ENCODE peak calls at places on chromosomes 13 and 19, in six cellular contexts. F, T, Y, B, D and R are unnamed samples.

GRCh38 chr19:13838943-13839192 is 38.1 kb upstream of the NANOS3 start:
- DNase-seq in F (no peak), T (no peak), Y (peak; percentile 91), B (no peak), D (no peak), R (peak; percentile 58)

GRCh38 chr13:110932588-110932987 is 17.7 kb upstream of the ANKRD10 start:
- DNase-seq in F (no peak), T (no peak), Y (no peak), B (no peak), D (no peak), R (no peak)

GRCh38 chr19:40751065-40751923 is at the start of gene SNRPA:
- DNase-seq in F (peak; percentile 98), T (peak; percentile 99), Y (peak; percentile 99), B (peak; percentile 96), D (peak; percentile 97), R (peak; percentile 99)

GRCh38 chr19:48372904-48373303 is 8.7 kb downstream of the SYNGR4 start:
- DNase-seq in F (peak; percentile 82), T (no peak), Y (peak; percentile 78), B (no peak), D (no peak), R (no peak)

GRCh38 chr19:42542791-42543190 is 14.5 kb upstream of the CEACAM1 start:
- DNase-seq in F (no peak), T (no peak), Y (no peak), B (no peak), D (no peak), R (no peak)

GRCh38 chr19:54439174-54439851 is 9.7 kb upstream of the LENG8 start:
- DNase-seq in F (peak; percentile 73), T (peak; percentile 77), Y (peak; percentile 56), B (no peak), D (no peak), R (peak; percentile 92)

GRCh38 chr13:107331359-107331758 is 763.4 kb upstream of the ARGLU1 start:
- DNase-seq in F (no peak), T (no peak), Y (no peak), B (no peak), D (no peak), R (no peak)

GRCh38 chr13:45564108-45564507 is 51.4 kb downstream of the ERICH6B start:
- DNase-seq in F (no peak), T (no peak), Y (peak; percentile 45), B (no peak), D (no peak), R (peak; percentile 20)

GRCh38 chr13:60754691-60755090 is 357.7 kb downstream of the TDRD3 start:
- DNase-seq in F (no peak), T (no peak), Y (peak; percentile 70), B (no peak), D (no peak), R (no peak)

GRCh38 chr19:55305491-55305890 is 19.6 kb downstream of the TMEM150B start:
- DNase-seq in F (no peak), T (peak; percentile 85), Y (peak; percentile 64), B (peak; percentile 64), D (peak; percentile 35), R (peak; percentile 79)

GRCh38 chr19:44260343-44260681 is 626 bp downstream of the ZNF233 start:
- DNase-seq in F (peak; percentile 6), T (no peak), Y (no peak), B (no peak), D (no peak), R (peak; percentile 48)

GRCh38 chr19:30011051-30011578 is 69.1 kb downstream of the URI1 start:
- DNase-seq in F (no peak), T (no peak), Y (no peak), B (no peak), D (no peak), R (peak; percentile 61)

GRCh38 chr19:12603714-12604113 is 6.9 kb downstream of the ZNF490 start:
- DNase-seq in F (peak; percentile 46), T (no peak), Y (peak; percentile 22), B (no peak), D (no peak), R (no peak)

GRCh38 chr19:42121666-42122069 is 10.6 kb downstream of the POU2F2 start:
- DNase-seq in F (peak; percentile 35), T (peak; percentile 18), Y (peak; percentile 57), B (no peak), D (peak; percentile 34), R (peak; percentile 66)

GRCh38 chr13:23715762-23716235 is 145.6 kb downstream of the TNFRSF19 start:
- DNase-seq in F (no peak), T (no peak), Y (peak; percentile 38), B (no peak), D (no peak), R (peak; percentile 86)

GRCh38 chr13:79491715-79492114 is 10.8 kb downstream of the NDFIP2 start:
- DNase-seq in F (no peak), T (no peak), Y (no peak), B (no peak), D (no peak), R (no peak)

GRCh38 chr19:4801085-4801619 is 9.6 kb downstream of the FEM1A start:
- DNase-seq in F (no peak), T (no peak), Y (no peak), B (no peak), D (no peak), R (no peak)

GRCh38 chr19:14070268-14071050 is 2.1 kb upstream of the MISP3 start:
- DNase-seq in F (no peak), T (no peak), Y (no peak), B (no peak), D (no peak), R (no peak)

GRCh38 chr19:56596676-56597075 is 1.6 kb downstream of the ZNF71 start:
- DNase-seq in F (no peak), T (no peak), Y (no peak), B (no peak), D (no peak), R (no peak)

GRCh38 chr13:85137516-85137915 is 661.7 kb downstream of the SLITRK6 start:
- DNase-seq in F (no peak), T (no peak), Y (no peak), B (no peak), D (no peak), R (no peak)

GRCh38 chr19:12800344-12800732 is 1.3 kb downstream of the PRDX2 start:
- DNase-seq in F (no peak), T (no peak), Y (no peak), B (no peak), D (no peak), R (no peak)

DNA sequence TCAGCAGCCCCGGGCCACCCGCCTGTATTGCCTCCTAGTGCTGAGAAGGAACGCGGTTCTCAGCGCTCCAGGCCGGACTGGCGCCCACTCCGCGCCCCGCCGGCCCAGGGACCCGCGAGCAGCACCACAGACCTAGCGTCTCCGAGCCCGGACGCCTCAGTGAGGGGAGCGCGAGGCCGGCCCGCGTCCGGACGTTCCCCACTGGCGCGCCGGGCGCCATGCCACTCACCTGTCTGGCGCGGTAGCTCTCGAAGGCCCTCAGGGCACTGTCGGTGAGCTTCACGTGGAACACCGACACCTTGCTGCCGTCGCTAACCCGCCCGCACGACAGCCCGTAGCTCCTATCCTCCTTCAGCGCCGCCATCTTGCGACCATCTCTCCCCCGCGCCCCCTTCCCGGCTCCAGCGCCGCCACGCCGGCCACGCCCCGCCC is at the start of gene ELL:
- DNase-seq in F (no peak), T (no peak), Y (no peak), B (no peak), D (no peak), R (no peak)
- H3K27ac ChIP-seq in F (peak within 1 kb of the TSS; percentile 92), T (peak within 1 kb of the TSS; percentile 87), Y (peak within 1 kb of the TSS; percentile 93), B (peak within 1 kb of the TSS; percentile 88), D (peak within 1 kb of the TSS; percentile 75), R (peak within 1 kb of the TSS; percentile 82)

GRCh38 chr19:37467608-37468090 is 405 bp upstream of the ZNF569 start:
- DNase-seq in F (no peak), T (no peak), Y (no peak), B (no peak), D (no peak), R (no peak)
- H3K27ac ChIP-seq in F (peak overlapping the region; percentile 72), T (peak overlapping the region; percentile 85), Y (peak overlapping the region; percentile 87), B (peak overlapping the region; percentile 89), D (no peak overlapping the region), R (no peak overlapping the region)

GRCh38 chr19:3372413-3372812 is 6.0 kb downstream of the NFIC start:
- DNase-seq in F (no peak), T (no peak), Y (no peak), B (no peak), D (no peak), R (no peak)

GRCh38 chr19:3375221-3376088 is 9.1 kb downstream of the NFIC start:
- DNase-seq in F (peak; percentile 85), T (peak; percentile 94), Y (no peak), B (peak; percentile 93), D (no peak), R (peak; percentile 27)

GRCh38 chr19:3373971-3374368 is 7.6 kb downstream of the NFIC start:
- DNase-seq in F (no peak), T (no peak), Y (no peak), B (no peak), D (no peak), R (no peak)

GRCh38 chr19:3370728-3371591 is 4.6 kb downstream of the NFIC start:
- DNase-seq in F (no peak), T (no peak), Y (no peak), B (no peak), D (no peak), R (no peak)

DNA sequence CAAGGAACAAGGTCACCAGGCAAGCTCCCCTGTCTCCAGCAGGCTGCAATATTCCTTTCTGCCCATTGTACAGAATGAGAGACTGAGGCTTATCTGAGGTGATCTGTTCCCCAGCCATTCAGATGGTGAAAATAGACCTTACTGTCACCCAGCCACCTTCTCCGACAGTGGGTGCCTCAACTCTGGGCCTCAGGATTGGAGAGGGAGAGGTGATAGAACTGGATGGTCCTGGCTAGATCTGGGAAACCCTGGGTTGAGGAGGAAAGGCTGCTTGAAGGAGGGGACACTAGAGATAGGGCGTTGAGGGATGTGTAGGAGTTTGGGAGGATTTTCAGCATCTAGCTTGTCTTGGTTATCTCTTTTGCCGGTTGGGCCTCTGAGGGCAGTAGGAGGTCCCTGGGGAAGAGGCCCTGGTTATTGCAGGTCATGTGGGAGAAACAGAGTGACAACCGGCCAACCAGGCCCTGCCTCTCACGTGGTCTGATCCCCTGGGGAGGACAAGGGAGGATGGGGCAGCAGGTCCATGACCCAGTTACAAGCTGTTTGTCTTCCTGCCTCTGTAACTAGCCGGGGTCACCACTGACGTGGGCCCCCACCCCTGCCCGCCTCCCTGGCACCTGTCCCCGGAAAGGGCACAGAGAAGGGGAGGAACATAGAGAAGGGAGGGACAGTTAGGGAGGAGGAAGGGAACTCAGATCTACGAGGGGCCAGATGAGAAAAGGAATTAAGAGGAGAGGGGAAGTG is 8.2 kb downstream of the NFIC start:
- DNase-seq in F (no peak), T (peak; percentile 77), Y (no peak), B (peak; percentile 91), D (no peak), R (no peak)
- H3K27ac ChIP-seq in F (peak overlapping the region; percentile 87), T (peak overlapping the region; percentile 74), Y (peak overlapping the region; percentile 59), B (peak overlapping the region; percentile 89), D (no peak overlapping the region), R (no peak overlapping the region)

GRCh38 chr13:37889811-37890210 is 20.2 kb upstream of the TRPC4 start:
- DNase-seq in F (no peak), T (no peak), Y (peak; percentile 34), B (no peak), D (no peak), R (no peak)
- H3K27ac ChIP-seq in F (no peak overlapping the region), T (no peak overlapping the region), Y (no peak overlapping the region), B (no peak overlapping the region), D (no peak overlapping the region), R (no peak overlapping the region)

DNA sequence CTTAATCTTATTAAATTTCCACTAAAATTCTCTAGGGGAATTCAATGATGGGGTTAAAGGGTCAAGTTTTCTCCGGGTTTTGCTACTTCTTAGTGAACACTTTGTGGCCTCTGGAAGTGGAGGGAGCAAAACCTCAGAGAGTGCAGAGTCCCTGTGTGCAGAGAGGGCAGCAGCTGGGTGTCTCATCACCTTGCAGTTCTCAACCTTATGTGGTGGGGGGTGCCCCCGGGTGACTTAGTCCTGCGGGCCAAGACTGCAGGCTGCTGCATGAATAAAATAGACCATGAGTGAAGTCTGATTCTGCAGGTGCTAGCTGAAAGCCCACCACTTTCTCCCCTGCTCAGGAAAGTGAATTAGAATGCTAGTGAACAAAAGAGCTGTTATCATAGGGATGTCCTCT is 191.6 kb downstream of the DLEU7 start:
- DNase-seq in F (no peak), T (no peak), Y (no peak), B (no peak), D (no peak), R (no peak)
- H3K27ac ChIP-seq in F (no peak overlapping the region), T (no peak overlapping the region), Y (no peak overlapping the region), B (no peak overlapping the region), D (no peak overlapping the region), R (no peak overlapping the region)